ENCODE peak calls at places on chromosomes 4 and X, in five cellular contexts. T, H, I, X and S are unnamed samples. For H3K36me3, the result is how much of the 10 kb centered on the place peaks cover.

GRCh38 chr4:8580321-8581093 is at the start of gene GPR78:
- DNase-seq in T (peak), H (peak), I (no peak), X (peak), S (peak)

GRCh38 chrX:125894947-125895346 is 271.1 kb downstream of the DCAF12L2 start:
- DNase-seq in T (no peak), H (no peak), I (no peak), X (no peak), S (no peak)

GRCh38 chr4:152628128-152628527 is 51.7 kb downstream of the TMEM154 start:
- DNase-seq in T (peak), H (no peak), I (no peak), X (no peak), S (no peak)

GRCh38 chr4:108884596-108884995 is 121.7 kb upstream of the ETNPPL start:
- DNase-seq in T (no peak), H (no peak), I (no peak), X (no peak), S (no peak)

GRCh38 chr4:120855307-120856001 is 67.1 kb downstream of the PRDM5 start:
- DNase-seq in T (no peak), H (no peak), I (no peak), X (no peak), S (no peak)

GRCh38 chrX:53440101-53440500 is 5.9 kb upstream of the HSD17B10 start:
- DNase-seq in T (no peak), H (no peak), I (no peak), X (no peak), S (no peak)

GRCh38 chr4:3449574-3450534 is 8.1 kb downstream of the HGFAC start:
- DNase-seq in T (peak), H (no peak), I (no peak), X (no peak), S (no peak)

GRCh38 chr4:108624263-108625056 is 4.1 kb downstream of the RPL34 start:
- DNase-seq in T (no peak), H (no peak), I (no peak), X (no peak), S (no peak)

GRCh38 chr4:126850286-126850685 is 782.5 kb upstream of the INTU start:
- DNase-seq in T (no peak), H (peak), I (no peak), X (no peak), S (no peak)

GRCh38 chr4:158758703-158759102 is 10.1 kb upstream of the FNIP2 start:
- DNase-seq in T (no peak), H (no peak), I (no peak), X (no peak), S (no peak)

GRCh38 chr4:53591372-53591892 is at the start of gene LNX1:
- DNase-seq in T (no peak), H (peak), I (no peak), X (no peak), S (peak)

GRCh38 chrX:10828640-10829039 is 208.3 kb upstream of the MID1 start:
- DNase-seq in T (no peak), H (no peak), I (no peak), X (no peak), S (no peak)

GRCh38 chr4:184170996-184171395 is 46.7 kb downstream of the ENPP6 start:
- DNase-seq in T (no peak), H (no peak), I (no peak), X (no peak), S (no peak)

GRCh38 chr4:25090516-25090915 is 59.8 kb upstream of the LGI2 start:
- DNase-seq in T (no peak), H (no peak), I (no peak), X (no peak), S (no peak)

GRCh38 chr4:84792366-84793301 is 173.9 kb downstream of the WDFY3 start:
- DNase-seq in T (no peak), H (no peak), I (no peak), X (no peak), S (no peak)

GRCh38 chr4:26356067-26356466 is 35.3 kb downstream of the RBPJ start:
- DNase-seq in T (no peak), H (no peak), I (no peak), X (no peak), S (no peak)

GRCh38 chrX:131067846-131068745 is 9.9 kb downstream of the ARHGAP36 start:
- DNase-seq in T (no peak), H (no peak), I (no peak), X (no peak), S (no peak)

GRCh38 chr4:73308286-73308685 is 49.7 kb upstream of the ANKRD17 start:
- DNase-seq in T (no peak), H (peak), I (no peak), X (no peak), S (no peak)

GRCh38 chr4:48491514-48492176 is 1.6 kb downstream of the ZAR1 start:
- DNase-seq in T (no peak), H (no peak), I (no peak), X (no peak), S (no peak)

GRCh38 chrX:39874202-39874816 is 223.4 kb downstream of the BCOR start:
- DNase-seq in T (no peak), H (no peak), I (no peak), X (no peak), S (no peak)

GRCh38 chr4:113919145-113919544 is 60.3 kb downstream of the ARSJ start:
- DNase-seq in T (no peak), H (no peak), I (no peak), X (no peak), S (no peak)
- H3K27ac ChIP-seq in T (no peak), H (no peak), I (no peak), X (no peak), S (no peak)

GRCh38 chr4:82431831-82432230 is 1.4 kb downstream of the ENOPH1 start:
- DNase-seq in T (no peak), H (no peak), I (no peak), X (no peak), S (no peak)

GRCh38 chr4:82430193-82431025 is at the start of the genes ENOPH1 and HNRNPDL:
- DNase-seq in T (peak), H (peak), I (peak), X (peak), S (peak)

GRCh38 chr4:82429728-82430192 is 502 bp downstream of the HNRNPDL start:
- DNase-seq in T (no peak), H (no peak), I (peak), X (no peak), S (no peak)

GRCh38 chr4:82432596-82432995 is 2.2 kb downstream of the ENOPH1 start:
- DNase-seq in T (no peak), H (no peak), I (no peak), X (no peak), S (no peak)

GRCh38 chr4:82431026-82431745 is 796 bp downstream of the ENOPH1 start:
- DNase-seq in T (no peak), H (peak), I (no peak), X (no peak), S (peak)
- H3K36me3 ChIP-seq in T (under half), H (under half), I (under half), X (under half), S (under half)

GRCh38 chr4:122152699-122153328 is 683 bp downstream of the BLTP1 start:
- DNase-seq in T (peak), H (peak), I (peak), X (peak), S (peak)
- H3K27ac ChIP-seq in T (peak), H (peak), I (peak), X (peak), S (peak)

GRCh38 chr4:55446578-55446922 is 50.8 kb downstream of the TMEM165 start:
- DNase-seq in T (no peak), H (no peak), I (no peak), X (no peak), S (no peak)
- H3K36me3 ChIP-seq in T (under half), H (under half), I (under half), X (under half), S (half or more)